ENCODE peak calls at places on chromosomes 11 and 22, in nine cellular contexts. One of them, this sample, is unnamed.

GRCh38 chr22:38799265-38800002 is 5.5 kb upstream of the DNAL4 start:
- DNase-seq in T-helper 2 cell: no peak
- DNase-seq in cardiac muscle cell: peak; percentile 85
- DNase-seq in endothelial cell: no peak
- DNase-seq in HCEC 1CT: peak; percentile 1
- DNase-seq in islet precursor cell: no peak
- DNase-seq in renal cortical epithelial cell: no peak
- DNase-seq in psoas muscle: no peak
- DNase-seq in heart left ventricle: no peak
- DNase-seq in this sample: no peak

GRCh38 chr11:9716275-9717039 is 52.6 kb downstream of the SWAP70 start:
- DNase-seq in renal cortical epithelial cell: peak; percentile 63
- DNase-seq in psoas muscle: no peak
- DNase-seq in heart left ventricle: peak; percentile 55
- DNase-seq in T-helper 2 cell: no peak
- DNase-seq in cardiac muscle cell: peak; percentile 86
- DNase-seq in HCEC 1CT: peak; percentile 65
- DNase-seq in islet precursor cell: no peak
- DNase-seq in endothelial cell: no peak
- DNase-seq in this sample: no peak

GRCh38 chr11:78577495-78577894 is 2.8 kb upstream of the NARS2 start:
- DNase-seq in cardiac muscle cell: no peak
- DNase-seq in endothelial cell: no peak
- DNase-seq in renal cortical epithelial cell: no peak
- DNase-seq in heart left ventricle: no peak
- DNase-seq in psoas muscle: no peak
- DNase-seq in T-helper 2 cell: no peak
- DNase-seq in HCEC 1CT: no peak
- DNase-seq in islet precursor cell: no peak
- DNase-seq in this sample: no peak

GRCh38 chr11:120337133-120337895 is 1.1 kb downstream of the ARHGEF12 start:
- DNase-seq in renal cortical epithelial cell: peak; percentile 70
- DNase-seq in psoas muscle: peak; percentile 68
- DNase-seq in cardiac muscle cell: peak; percentile 59
- DNase-seq in islet precursor cell: no peak
- DNase-seq in heart left ventricle: peak; percentile 58
- DNase-seq in endothelial cell: peak; percentile 28
- DNase-seq in HCEC 1CT: peak; percentile 19
- DNase-seq in T-helper 2 cell: no peak
- DNase-seq in this sample: no peak

GRCh38 chr22:20552450-20552894 is 45.1 kb downstream of the MED15 start:
- DNase-seq in heart left ventricle: peak; percentile 83
- DNase-seq in renal cortical epithelial cell: peak; percentile 43
- DNase-seq in cardiac muscle cell: peak; percentile 14
- DNase-seq in endothelial cell: no peak
- DNase-seq in HCEC 1CT: no peak
- DNase-seq in islet precursor cell: no peak
- DNase-seq in T-helper 2 cell: no peak
- DNase-seq in psoas muscle: peak; percentile 97
- DNase-seq in this sample: no peak

GRCh38 chr11:2883717-2884423 is 1.7 kb downstream of the CDKN1C start:
- DNase-seq in endothelial cell: peak; percentile 47
- DNase-seq in HCEC 1CT: no peak
- DNase-seq in heart left ventricle: peak; percentile 60
- DNase-seq in psoas muscle: peak; percentile 78
- DNase-seq in islet precursor cell: no peak
- DNase-seq in T-helper 2 cell: no peak
- DNase-seq in cardiac muscle cell: peak; percentile 60
- DNase-seq in renal cortical epithelial cell: no peak
- DNase-seq in this sample: no peak

GRCh38 chr11:65903068-65903481 is 2.9 kb upstream of the FOSL1 start:
- DNase-seq in islet precursor cell: peak; percentile 96
- DNase-seq in renal cortical epithelial cell: peak; percentile 85
- DNase-seq in cardiac muscle cell: peak; percentile 69
- DNase-seq in endothelial cell: no peak
- DNase-seq in HCEC 1CT: peak; percentile 93
- DNase-seq in T-helper 2 cell: no peak
- DNase-seq in psoas muscle: no peak
- DNase-seq in heart left ventricle: no peak
- DNase-seq in this sample: no peak

GRCh38 chr11:57424802-57425564 is 1.9 kb downstream of the SLC43A3 start:
- DNase-seq in cardiac muscle cell: peak; percentile 97
- DNase-seq in endothelial cell: no peak
- DNase-seq in islet precursor cell: peak; percentile 86
- DNase-seq in T-helper 2 cell: peak; percentile 80
- DNase-seq in HCEC 1CT: peak; percentile 93
- DNase-seq in psoas muscle: peak; percentile 86
- DNase-seq in renal cortical epithelial cell: peak; percentile 95
- DNase-seq in heart left ventricle: peak; percentile 77
- DNase-seq in this sample: peak; percentile 73

GRCh38 chr11:561148-562003 is 606 bp downstream of the RASSF7 start:
- DNase-seq in islet precursor cell: peak; percentile 59
- DNase-seq in endothelial cell: no peak
- DNase-seq in renal cortical epithelial cell: peak; percentile 88
- DNase-seq in T-helper 2 cell: no peak
- DNase-seq in cardiac muscle cell: no peak
- DNase-seq in HCEC 1CT: no peak
- DNase-seq in heart left ventricle: peak; percentile 22
- DNase-seq in psoas muscle: no peak
- DNase-seq in this sample: no peak

This sample was measured in activated effector memory CD4-positive, alpha-beta T cell treated with Interleukin-2 at 50 U/mL for 16 hours.